ENCODE peak calls at places on chromosome 6, in seven cellular contexts. One of them, this sample, is unnamed.
A peak's percentile ranks its signal among the peaks of the same experiment; 100 is the strongest.

GRCh38 chr6:49497308-49497707 is 2.4 kb upstream of the GLYATL3 start:
- DNase-seq in HCT116: no peak
- DNase-seq in cardiac muscle cell: no peak
- DNase-seq in naive thymus-derived CD4-positive, alpha-beta T cell: no peak
- DNase-seq in breast epithelium: no peak
- DNase-seq in astrocyte: no peak
- DNase-seq in Peyer's patch: no peak
- DNase-seq in this sample: no peak

GRCh38 chr6:135013211-135013610 is 41.4 kb downstream of the HBS1L start:
- DNase-seq in HCT116: no peak
- DNase-seq in cardiac muscle cell: no peak
- DNase-seq in naive thymus-derived CD4-positive, alpha-beta T cell: no peak
- DNase-seq in breast epithelium: no peak
- DNase-seq in astrocyte: no peak
- DNase-seq in Peyer's patch: no peak
- DNase-seq in this sample: no peak

GRCh38 chr6:132819405-132820145 is 5.2 kb downstream of the RPS12 start:
- DNase-seq in HCT116: no peak
- DNase-seq in cardiac muscle cell: no peak
- DNase-seq in naive thymus-derived CD4-positive, alpha-beta T cell: no peak
- DNase-seq in breast epithelium: no peak
- DNase-seq in astrocyte: no peak
- DNase-seq in Peyer's patch: no peak
- DNase-seq in this sample: no peak

GRCh38 chr6:83343121-83343520 is 87.7 kb downstream of the ME1 start:
- DNase-seq in HCT116: no peak
- DNase-seq in cardiac muscle cell: no peak
- DNase-seq in naive thymus-derived CD4-positive, alpha-beta T cell: no peak
- DNase-seq in breast epithelium: no peak
- DNase-seq in astrocyte: no peak
- DNase-seq in Peyer's patch: no peak
- DNase-seq in this sample: no peak

GRCh38 chr6:41774841-41775240 is 4.9 kb downstream of the FRS3 start:
- DNase-seq in HCT116: no peak
- DNase-seq in cardiac muscle cell: no peak
- DNase-seq in naive thymus-derived CD4-positive, alpha-beta T cell: no peak
- DNase-seq in breast epithelium: no peak
- DNase-seq in astrocyte: no peak
- DNase-seq in Peyer's patch: no peak
- DNase-seq in this sample: no peak

GRCh38 chr6:131995924-131996323 is 44.8 kb upstream of the CCN2 start:
- DNase-seq in HCT116: peak; percentile 81
- DNase-seq in cardiac muscle cell: no peak
- DNase-seq in naive thymus-derived CD4-positive, alpha-beta T cell: no peak
- DNase-seq in breast epithelium: no peak
- DNase-seq in astrocyte: peak; percentile 90
- DNase-seq in Peyer's patch: no peak
- DNase-seq in this sample: no peak

GRCh38 chr6:34301408-34301807 is 52.6 kb upstream of the SMIM29 start:
- DNase-seq in HCT116: no peak
- DNase-seq in cardiac muscle cell: peak; percentile 10
- DNase-seq in naive thymus-derived CD4-positive, alpha-beta T cell: no peak
- DNase-seq in breast epithelium: no peak
- DNase-seq in astrocyte: peak; percentile 79
- DNase-seq in Peyer's patch: no peak
- DNase-seq in this sample: no peak

GRCh38 chr6:108966855-108967755 is 118.9 kb downstream of the ARMC2 start:
- DNase-seq in HCT116: peak; percentile 7
- DNase-seq in cardiac muscle cell: peak; percentile 64
- DNase-seq in naive thymus-derived CD4-positive, alpha-beta T cell: no peak
- DNase-seq in breast epithelium: peak; percentile 43
- DNase-seq in astrocyte: peak; percentile 51
- DNase-seq in Peyer's patch: no peak
- DNase-seq in this sample: no peak

GRCh38 chr6:21781075-21781474 is 187.5 kb downstream of the SOX4 start:
- DNase-seq in HCT116: no peak
- DNase-seq in cardiac muscle cell: no peak
- DNase-seq in naive thymus-derived CD4-positive, alpha-beta T cell: no peak
- DNase-seq in breast epithelium: no peak
- DNase-seq in astrocyte: no peak
- DNase-seq in Peyer's patch: no peak
- DNase-seq in this sample: no peak

GRCh38 chr6:75151013-75151412 is 54.8 kb downstream of the COL12A1 start:
- DNase-seq in HCT116: no peak
- DNase-seq in cardiac muscle cell: no peak
- DNase-seq in naive thymus-derived CD4-positive, alpha-beta T cell: no peak
- DNase-seq in breast epithelium: no peak
- DNase-seq in astrocyte: no peak
- DNase-seq in Peyer's patch: no peak
- DNase-seq in this sample: no peak

GRCh38 chr6:11110921-11111768 is at the start of gene ERVFRD-1:
- DNase-seq in HCT116: no peak
- DNase-seq in cardiac muscle cell: no peak
- DNase-seq in naive thymus-derived CD4-positive, alpha-beta T cell: no peak
- DNase-seq in breast epithelium: no peak
- DNase-seq in astrocyte: no peak
- DNase-seq in Peyer's patch: no peak
- DNase-seq in this sample: peak; percentile 87

GRCh38 chr6:149093643-149094042 is 223.9 kb upstream of the TAB2 start:
- DNase-seq in HCT116: no peak
- DNase-seq in cardiac muscle cell: no peak
- DNase-seq in naive thymus-derived CD4-positive, alpha-beta T cell: no peak
- DNase-seq in breast epithelium: no peak
- DNase-seq in astrocyte: peak; percentile 74
- DNase-seq in Peyer's patch: no peak
- DNase-seq in this sample: no peak

GRCh38 chr6:170143401-170144150 is 147.3 kb downstream of the DLL1 start:
- DNase-seq in HCT116: no peak
- DNase-seq in cardiac muscle cell: no peak
- DNase-seq in naive thymus-derived CD4-positive, alpha-beta T cell: no peak
- DNase-seq in breast epithelium: no peak
- DNase-seq in astrocyte: no peak
- DNase-seq in Peyer's patch: peak; percentile 18
- DNase-seq in this sample: no peak

GRCh38 chr6:7589221-7589620 is 777 bp upstream of the SNRNP48 start:
- DNase-seq in HCT116: no peak
- DNase-seq in cardiac muscle cell: no peak
- DNase-seq in naive thymus-derived CD4-positive, alpha-beta T cell: no peak
- DNase-seq in breast epithelium: no peak
- DNase-seq in astrocyte: no peak
- DNase-seq in Peyer's patch: no peak
- DNase-seq in this sample: no peak

GRCh38 chr6:149855040-149855654 is 9.0 kb downstream of the LRP11 start:
- DNase-seq in HCT116: peak; percentile 71
- DNase-seq in cardiac muscle cell: peak; percentile 32
- DNase-seq in naive thymus-derived CD4-positive, alpha-beta T cell: no peak
- DNase-seq in breast epithelium: no peak
- DNase-seq in astrocyte: peak; percentile 90
- DNase-seq in Peyer's patch: no peak
- DNase-seq in this sample: no peak

GRCh38 chr6:154169193-154169847 is 130.3 kb downstream of the OPRM1 start:
- DNase-seq in HCT116: no peak
- DNase-seq in cardiac muscle cell: no peak
- DNase-seq in naive thymus-derived CD4-positive, alpha-beta T cell: no peak
- DNase-seq in breast epithelium: no peak
- DNase-seq in astrocyte: peak; percentile 5
- DNase-seq in Peyer's patch: no peak
- DNase-seq in this sample: peak; percentile 77

GRCh38 chr6:47789553-47789952 is 7.7 kb downstream of the OPN5 start:
- DNase-seq in HCT116: no peak
- DNase-seq in cardiac muscle cell: no peak
- DNase-seq in naive thymus-derived CD4-positive, alpha-beta T cell: no peak
- DNase-seq in breast epithelium: no peak
- DNase-seq in astrocyte: no peak
- DNase-seq in Peyer's patch: no peak
- DNase-seq in this sample: no peak

DNA sequence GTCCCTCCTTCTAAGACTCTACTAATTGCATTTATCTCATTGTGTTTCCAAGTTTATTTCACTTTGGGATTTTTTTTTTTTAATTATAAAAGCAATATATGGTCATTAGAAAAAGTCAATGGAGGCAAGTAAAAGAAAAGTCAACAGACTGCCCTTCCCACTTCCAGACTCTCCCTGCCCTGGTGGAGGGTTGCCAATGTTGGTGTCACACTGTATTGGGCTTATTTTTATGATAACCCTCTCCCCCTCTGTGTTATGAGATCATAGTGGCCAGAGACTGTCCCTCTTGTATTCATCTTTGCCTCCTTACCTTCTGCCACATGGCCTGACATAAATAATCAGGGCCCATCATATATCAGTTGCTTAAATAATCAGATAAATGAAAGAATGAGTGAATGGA is 63.4 kb downstream of the LRRC1 start:
- DNase-seq in HCT116: no peak
- DNase-seq in cardiac muscle cell: no peak
- DNase-seq in naive thymus-derived CD4-positive, alpha-beta T cell: no peak
- DNase-seq in breast epithelium: no peak
- DNase-seq in astrocyte: no peak
- DNase-seq in Peyer's patch: no peak
- DNase-seq in this sample: no peak
- H3K4me3 ChIP-seq in HCT116: no peak overlapping the region
- H3K4me3 ChIP-seq in cardiac muscle cell: no peak overlapping the region
- H3K4me3 ChIP-seq in naive thymus-derived CD4-positive, alpha-beta T cell: no peak overlapping the region
- H3K4me3 ChIP-seq in breast epithelium: no peak overlapping the region
- H3K4me3 ChIP-seq in astrocyte: no peak overlapping the region
- H3K4me3 ChIP-seq in Peyer's patch: no peak overlapping the region
- H3K4me3 ChIP-seq in this sample: no peak overlapping the region

GRCh38 chr6:107565165-107565723 is 75.3 kb downstream of the SOBP start:
- DNase-seq in HCT116: no peak
- DNase-seq in cardiac muscle cell: no peak
- DNase-seq in naive thymus-derived CD4-positive, alpha-beta T cell: no peak
- DNase-seq in breast epithelium: no peak
- DNase-seq in astrocyte: no peak
- DNase-seq in Peyer's patch: no peak
- DNase-seq in this sample: no peak

GRCh38 chr6:107569456-107569855 is 79.5 kb downstream of the SOBP start:
- DNase-seq in HCT116: no peak
- DNase-seq in cardiac muscle cell: no peak
- DNase-seq in naive thymus-derived CD4-positive, alpha-beta T cell: no peak
- DNase-seq in breast epithelium: no peak
- DNase-seq in astrocyte: no peak
- DNase-seq in Peyer's patch: no peak
- DNase-seq in this sample: no peak

GRCh38 chr6:107571354-107571753 is 81.4 kb downstream of the SOBP start:
- DNase-seq in HCT116: no peak
- DNase-seq in cardiac muscle cell: no peak
- DNase-seq in naive thymus-derived CD4-positive, alpha-beta T cell: no peak
- DNase-seq in breast epithelium: no peak
- DNase-seq in astrocyte: no peak
- DNase-seq in Peyer's patch: no peak
- DNase-seq in this sample: no peak

GRCh38 chr6:107564223-107564855 is 74.4 kb downstream of the SOBP start:
- DNase-seq in HCT116: no peak
- DNase-seq in cardiac muscle cell: no peak
- DNase-seq in naive thymus-derived CD4-positive, alpha-beta T cell: no peak
- DNase-seq in breast epithelium: no peak
- DNase-seq in astrocyte: no peak
- DNase-seq in Peyer's patch: no peak
- DNase-seq in this sample: no peak

DNA sequence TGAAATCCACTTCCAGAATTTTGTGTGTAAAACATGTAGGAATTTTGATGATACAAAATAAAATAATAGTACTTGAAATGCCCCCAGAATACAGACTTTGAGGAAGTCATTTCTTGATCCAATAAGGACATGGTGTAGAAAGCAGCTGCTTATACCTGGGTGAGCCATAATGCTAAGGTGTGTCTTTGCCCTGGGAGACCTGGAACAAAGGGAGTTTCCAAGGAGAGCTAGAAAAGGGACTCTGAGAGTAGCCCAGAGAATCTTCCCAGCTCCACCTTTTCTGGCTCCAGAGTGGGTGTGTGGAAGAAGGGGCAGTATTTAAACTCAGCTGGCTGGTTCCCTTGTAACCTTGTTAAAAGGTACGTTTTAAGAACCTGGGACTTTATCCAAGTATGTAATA is 77.7 kb downstream of the SOBP start:
- DNase-seq in HCT116: no peak
- DNase-seq in cardiac muscle cell: no peak
- DNase-seq in naive thymus-derived CD4-positive, alpha-beta T cell: no peak
- DNase-seq in breast epithelium: no peak
- DNase-seq in astrocyte: no peak
- DNase-seq in Peyer's patch: no peak
- DNase-seq in this sample: no peak
- H3K4me3 ChIP-seq in HCT116: no peak overlapping the region
- H3K4me3 ChIP-seq in cardiac muscle cell: no peak overlapping the region
- H3K4me3 ChIP-seq in naive thymus-derived CD4-positive, alpha-beta T cell: no peak overlapping the region
- H3K4me3 ChIP-seq in breast epithelium: no peak overlapping the region
- H3K4me3 ChIP-seq in astrocyte: no peak overlapping the region
- H3K4me3 ChIP-seq in Peyer's patch: no peak overlapping the region
- H3K4me3 ChIP-seq in this sample: no peak overlapping the region

DNA sequence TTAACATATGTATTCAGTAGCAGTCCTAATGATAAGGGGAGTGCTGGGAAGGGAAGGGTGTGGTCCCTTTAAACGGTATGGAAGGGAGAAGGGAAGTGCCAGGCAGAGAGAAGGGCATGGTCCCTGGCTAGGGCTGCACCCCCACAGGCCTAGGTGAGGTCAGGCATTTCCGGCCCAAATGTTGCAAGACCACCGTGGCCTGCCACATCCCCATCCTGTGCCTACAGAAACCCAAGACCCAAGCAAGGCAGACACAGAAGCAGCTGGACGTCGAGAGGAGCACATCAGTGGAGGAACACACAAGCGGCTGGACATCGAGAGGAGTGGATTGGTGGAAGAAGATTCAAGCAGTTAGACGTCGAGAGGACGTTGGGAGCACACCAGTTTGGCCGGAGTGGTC is 5.9 kb downstream of the RRAGD start:
- DNase-seq in HCT116: no peak
- DNase-seq in cardiac muscle cell: no peak
- DNase-seq in naive thymus-derived CD4-positive, alpha-beta T cell: no peak
- DNase-seq in breast epithelium: no peak
- DNase-seq in astrocyte: no peak
- DNase-seq in Peyer's patch: no peak
- DNase-seq in this sample: peak; percentile 82
- H3K4me3 ChIP-seq in HCT116: no peak overlapping the region
- H3K4me3 ChIP-seq in cardiac muscle cell: no peak overlapping the region
- H3K4me3 ChIP-seq in naive thymus-derived CD4-positive, alpha-beta T cell: no peak overlapping the region
- H3K4me3 ChIP-seq in breast epithelium: no peak overlapping the region
- H3K4me3 ChIP-seq in astrocyte: no peak overlapping the region
- H3K4me3 ChIP-seq in Peyer's patch: no peak overlapping the region
- H3K4me3 ChIP-seq in this sample: no peak overlapping the region

DNA sequence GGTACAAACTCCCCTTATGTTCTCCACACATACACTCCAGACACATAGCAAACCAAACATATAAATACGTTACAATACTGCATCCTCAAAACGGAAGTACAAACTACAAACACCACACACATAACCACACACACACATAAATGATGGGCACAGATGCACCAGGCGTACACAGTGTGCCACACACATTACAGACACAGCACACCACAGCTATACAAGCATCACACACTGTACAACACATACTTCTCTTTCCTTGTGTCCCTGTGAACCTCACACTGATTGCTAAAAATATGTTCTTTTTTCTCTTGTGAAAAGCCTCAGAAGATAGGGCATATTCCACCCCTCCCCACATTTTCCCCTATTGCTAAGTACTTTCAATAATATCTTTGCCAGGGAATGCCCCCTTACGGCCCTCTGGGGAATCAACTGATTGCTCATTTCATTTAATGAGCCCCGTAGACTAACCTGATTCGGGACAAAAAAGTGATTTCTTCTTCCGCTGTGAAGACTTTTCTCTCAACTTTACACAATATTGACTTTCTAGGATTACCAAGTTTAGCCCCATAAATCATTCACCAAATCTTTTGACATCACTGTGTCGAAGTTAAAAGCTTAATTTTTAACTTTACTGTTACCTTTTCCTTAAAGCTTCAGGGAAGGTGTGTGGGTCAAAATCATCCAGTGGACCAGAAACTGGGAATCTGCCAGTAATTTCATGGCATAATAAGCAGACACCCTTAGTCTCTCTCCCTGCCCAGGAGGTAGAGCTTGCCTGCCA is at the start of gene SLC17A1:
- DNase-seq in HCT116: no peak
- DNase-seq in cardiac muscle cell: no peak
- DNase-seq in naive thymus-derived CD4-positive, alpha-beta T cell: no peak
- DNase-seq in breast epithelium: no peak
- DNase-seq in astrocyte: no peak
- DNase-seq in Peyer's patch: no peak
- DNase-seq in this sample: no peak
- H3K4me3 ChIP-seq in HCT116: no peak within 1 kb of the TSS
- H3K4me3 ChIP-seq in cardiac muscle cell: no peak within 1 kb of the TSS
- H3K4me3 ChIP-seq in naive thymus-derived CD4-positive, alpha-beta T cell: no peak within 1 kb of the TSS
- H3K4me3 ChIP-seq in breast epithelium: no peak within 1 kb of the TSS
- H3K4me3 ChIP-seq in astrocyte: no peak within 1 kb of the TSS
- H3K4me3 ChIP-seq in Peyer's patch: no peak within 1 kb of the TSS
- H3K4me3 ChIP-seq in this sample: no peak within 1 kb of the TSS